ENCODE peak calls at places on chromosomes 2 and 18, in eight cellular contexts. One of them, this sample, is unnamed.

GRCh38 chr18:8765692-8766463 is 60.5 kb downstream of the MTCL1 start:
- DNase-seq in GM06990: no peak
- DNase-seq in GM23338: no peak
- DNase-seq in psoas muscle: no peak
- DNase-seq in right atrium auricular region: no peak
- DNase-seq in AG04449: no peak
- DNase-seq in A549: no peak
- DNase-seq in fibroblast of pulmonary artery: peak; percentile 32
- DNase-seq in this sample: no peak

GRCh38 chr18:76610933-76611749 is 116.1 kb upstream of the ZNF516 start:
- DNase-seq in GM06990: no peak
- DNase-seq in GM23338: peak; percentile 25
- DNase-seq in psoas muscle: no peak
- DNase-seq in right atrium auricular region: no peak
- DNase-seq in AG04449: no peak
- DNase-seq in A549: no peak
- DNase-seq in fibroblast of pulmonary artery: peak; percentile 38
- DNase-seq in this sample: no peak

GRCh38 chr2:133787207-133787606 is 218.9 kb upstream of the NCKAP5 start:
- DNase-seq in GM06990: no peak
- DNase-seq in GM23338: no peak
- DNase-seq in psoas muscle: no peak
- DNase-seq in right atrium auricular region: no peak
- DNase-seq in AG04449: no peak
- DNase-seq in A549: no peak
- DNase-seq in fibroblast of pulmonary artery: peak; percentile 56
- DNase-seq in this sample: no peak

GRCh38 chr2:129744141-129744540 is 235.3 kb upstream of the RAB6C start:
- DNase-seq in GM06990: no peak
- DNase-seq in GM23338: no peak
- DNase-seq in psoas muscle: no peak
- DNase-seq in right atrium auricular region: no peak
- DNase-seq in AG04449: no peak
- DNase-seq in A549: no peak
- DNase-seq in fibroblast of pulmonary artery: no peak
- DNase-seq in this sample: no peak

GRCh38 chr2:7111626-7112025 is 194.4 kb downstream of the RNF144A start:
- DNase-seq in GM06990: no peak
- DNase-seq in GM23338: no peak
- DNase-seq in psoas muscle: no peak
- DNase-seq in right atrium auricular region: no peak
- DNase-seq in AG04449: no peak
- DNase-seq in A549: no peak
- DNase-seq in fibroblast of pulmonary artery: no peak
- DNase-seq in this sample: no peak

GRCh38 chr18:50803579-50803978 is 16.2 kb downstream of the MRO start:
- DNase-seq in GM06990: no peak
- DNase-seq in GM23338: no peak
- DNase-seq in psoas muscle: no peak
- DNase-seq in right atrium auricular region: no peak
- DNase-seq in AG04449: no peak
- DNase-seq in A549: no peak
- DNase-seq in fibroblast of pulmonary artery: no peak
- DNase-seq in this sample: no peak

GRCh38 chr2:19300961-19301360 is 57.5 kb downstream of the OSR1 start:
- DNase-seq in GM06990: no peak
- DNase-seq in GM23338: no peak
- DNase-seq in psoas muscle: no peak
- DNase-seq in right atrium auricular region: no peak
- DNase-seq in AG04449: no peak
- DNase-seq in A549: no peak
- DNase-seq in fibroblast of pulmonary artery: no peak
- DNase-seq in this sample: no peak

GRCh38 chr2:1793001-1793867 is 48.9 kb upstream of the PXDN start:
- DNase-seq in GM06990: no peak
- DNase-seq in GM23338: no peak
- DNase-seq in psoas muscle: no peak
- DNase-seq in right atrium auricular region: no peak
- DNase-seq in AG04449: no peak
- DNase-seq in A549: no peak
- DNase-seq in fibroblast of pulmonary artery: no peak
- DNase-seq in this sample: no peak

GRCh38 chr2:171260471-171261424 is 100.1 kb upstream of the TLK1 start:
- DNase-seq in GM06990: peak; percentile 40
- DNase-seq in GM23338: peak; percentile 80
- DNase-seq in psoas muscle: no peak
- DNase-seq in right atrium auricular region: no peak
- DNase-seq in AG04449: no peak
- DNase-seq in A549: no peak
- DNase-seq in fibroblast of pulmonary artery: no peak
- DNase-seq in this sample: no peak

GRCh38 chr18:33699372-33699771 is 121.4 kb downstream of the ASXL3 start:
- DNase-seq in GM06990: no peak
- DNase-seq in GM23338: no peak
- DNase-seq in psoas muscle: no peak
- DNase-seq in right atrium auricular region: no peak
- DNase-seq in AG04449: no peak
- DNase-seq in A549: no peak
- DNase-seq in fibroblast of pulmonary artery: no peak
- DNase-seq in this sample: no peak

DNA sequence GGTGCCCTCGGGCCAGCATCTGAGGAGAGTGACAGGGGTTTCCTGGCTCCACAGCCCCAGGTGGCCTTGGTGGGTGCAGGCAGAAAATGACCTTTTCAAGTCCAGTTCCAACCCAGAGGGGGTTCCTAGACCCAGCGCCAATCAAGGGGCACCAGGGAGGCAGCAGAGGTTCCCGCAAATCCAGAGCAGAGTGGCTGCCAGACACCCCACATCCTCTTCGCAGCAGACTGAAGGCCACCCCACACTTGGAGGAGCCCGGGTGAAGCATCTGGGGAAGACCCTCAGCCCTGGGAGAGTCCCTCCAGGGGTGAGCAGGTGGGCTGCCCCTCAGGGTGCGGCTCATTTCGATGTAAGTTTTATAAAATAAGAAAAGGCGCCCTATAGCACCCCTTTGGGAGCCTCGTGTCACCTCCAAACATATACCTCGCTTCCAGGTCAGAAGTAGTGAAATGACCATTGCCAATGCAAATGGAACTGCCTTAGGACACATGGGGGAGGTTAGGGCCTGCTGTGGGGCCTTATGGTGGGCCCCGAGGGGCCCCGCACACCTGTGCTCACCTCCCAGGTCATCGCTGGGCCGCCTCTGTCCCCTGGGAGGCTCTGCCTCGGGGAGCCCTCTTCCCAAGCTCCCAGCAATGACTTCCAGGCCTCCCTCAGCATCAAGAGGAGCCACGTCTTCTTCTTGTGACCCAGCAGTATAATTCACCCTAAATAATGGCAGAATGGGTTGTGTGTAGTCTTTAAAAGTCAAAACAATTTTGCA is 11.0 kb downstream of the RTP5 start:
- DNase-seq in GM06990: no peak
- DNase-seq in GM23338: no peak
- DNase-seq in psoas muscle: no peak
- DNase-seq in right atrium auricular region: no peak
- DNase-seq in AG04449: no peak
- DNase-seq in A549: no peak
- DNase-seq in fibroblast of pulmonary artery: no peak
- DNase-seq in this sample: no peak
- H3K4me3 ChIP-seq in GM06990: peak overlapping the region; percentile 81
- H3K4me3 ChIP-seq in GM23338: peak overlapping the region; percentile 83
- H3K4me3 ChIP-seq in psoas muscle: peak overlapping the region; percentile 64
- H3K4me3 ChIP-seq in right atrium auricular region: no peak overlapping the region
- H3K4me3 ChIP-seq in AG04449: no peak overlapping the region
- H3K4me3 ChIP-seq in A549: peak overlapping the region; percentile 75
- H3K4me3 ChIP-seq in fibroblast of pulmonary artery: peak overlapping the region; percentile 69
- H3K4me3 ChIP-seq in this sample: peak overlapping the region; percentile 59

GRCh38 chr18:2254977-2255376 is 316.3 kb downstream of the METTL4 start:
- DNase-seq in GM06990: no peak
- DNase-seq in GM23338: no peak
- DNase-seq in psoas muscle: no peak
- DNase-seq in right atrium auricular region: no peak
- DNase-seq in AG04449: no peak
- DNase-seq in A549: no peak
- DNase-seq in fibroblast of pulmonary artery: no peak
- DNase-seq in this sample: no peak

GRCh38 chr18:2258954-2259353 is 312.4 kb downstream of the METTL4 start:
- DNase-seq in GM06990: no peak
- DNase-seq in GM23338: no peak
- DNase-seq in psoas muscle: no peak
- DNase-seq in right atrium auricular region: no peak
- DNase-seq in AG04449: no peak
- DNase-seq in A549: no peak
- DNase-seq in fibroblast of pulmonary artery: no peak
- DNase-seq in this sample: no peak

DNA sequence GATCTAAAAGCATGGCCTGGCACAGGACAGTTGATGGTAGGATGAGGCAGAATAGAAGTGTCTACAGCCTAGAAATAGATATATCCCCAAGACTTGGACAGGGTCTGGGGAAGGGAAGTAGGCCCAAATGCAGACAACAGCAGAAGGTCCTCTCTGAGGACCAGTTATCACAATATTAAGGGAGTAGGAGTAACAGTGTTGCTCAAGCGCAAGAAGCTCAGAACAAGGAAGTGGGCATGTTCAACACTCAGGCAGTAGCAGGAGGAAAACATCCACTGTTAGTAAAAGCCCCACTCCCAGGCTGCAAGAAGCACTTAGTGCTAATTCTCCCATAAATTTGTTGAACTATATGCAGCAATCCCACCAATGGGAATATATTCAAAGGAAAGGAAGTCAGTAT is 314.7 kb downstream of the METTL4 start:
- DNase-seq in GM06990: no peak
- DNase-seq in GM23338: no peak
- DNase-seq in psoas muscle: no peak
- DNase-seq in right atrium auricular region: no peak
- DNase-seq in AG04449: no peak
- DNase-seq in A549: no peak
- DNase-seq in fibroblast of pulmonary artery: peak; percentile 4
- DNase-seq in this sample: no peak
- TF ChIP-seq CTCF in GM06990: no peak
- TF ChIP-seq CTCF in GM23338: no peak
- TF ChIP-seq CTCF in psoas muscle: no peak
- TF ChIP-seq CTCF in right atrium auricular region: no peak
- TF ChIP-seq CTCF in AG04449: no peak
- TF ChIP-seq CTCF in A549: no peak
- TF ChIP-seq CTCF in fibroblast of pulmonary artery: no peak
- TF ChIP-seq CTCF in this sample: no peak

GRCh38 chr2:50346586-50347351 is 685.2 kb downstream of the NRXN1 start:
- DNase-seq in GM06990: no peak
- DNase-seq in GM23338: peak; percentile 38
- DNase-seq in psoas muscle: no peak
- DNase-seq in right atrium auricular region: no peak
- DNase-seq in AG04449: no peak
- DNase-seq in A549: no peak
- DNase-seq in fibroblast of pulmonary artery: no peak
- DNase-seq in this sample: no peak
- H3K4me3 ChIP-seq in GM06990: no peak overlapping the region
- H3K4me3 ChIP-seq in GM23338: peak overlapping the region; percentile 86
- H3K4me3 ChIP-seq in psoas muscle: no peak overlapping the region
- H3K4me3 ChIP-seq in right atrium auricular region: peak overlapping the region; percentile 51
- H3K4me3 ChIP-seq in AG04449: no peak overlapping the region
- H3K4me3 ChIP-seq in A549: no peak overlapping the region
- H3K4me3 ChIP-seq in fibroblast of pulmonary artery: no peak overlapping the region
- H3K4me3 ChIP-seq in this sample: no peak overlapping the region

DNA sequence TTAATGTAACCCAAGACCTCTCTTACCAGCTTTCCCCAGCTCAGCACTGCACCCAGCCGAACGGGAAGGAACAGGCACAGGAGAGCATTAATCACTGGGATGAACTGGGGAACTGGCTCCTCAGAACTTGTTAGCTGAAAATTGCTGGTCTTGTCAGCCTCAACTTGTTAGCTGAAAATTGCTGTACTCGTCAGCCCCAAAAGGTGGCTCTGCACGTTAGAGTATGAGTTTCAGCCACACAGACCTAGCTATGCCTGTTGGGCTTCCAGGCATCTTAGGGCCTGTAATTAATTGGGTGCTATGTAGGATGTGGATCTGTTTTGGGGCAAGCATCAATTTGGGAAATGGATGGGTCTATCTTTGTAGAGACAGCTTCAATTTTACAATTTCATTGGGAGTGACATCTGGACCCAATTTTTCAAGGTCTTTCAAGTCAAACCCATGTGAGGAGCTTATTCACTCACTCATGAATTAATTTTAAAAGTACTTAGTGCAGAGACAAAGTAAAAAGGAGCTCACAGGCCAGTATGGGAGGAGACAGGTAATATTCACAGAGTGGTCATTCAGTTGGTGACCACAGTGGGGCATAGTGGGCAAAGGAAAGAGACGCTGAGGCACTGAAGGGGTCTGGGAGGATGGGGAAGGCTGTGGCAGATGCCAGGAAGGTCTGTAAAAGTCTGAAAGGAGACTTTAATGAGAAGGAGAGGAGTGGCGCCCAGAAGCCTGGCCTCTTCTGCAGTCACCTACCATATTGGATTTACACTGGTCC is 75.8 kb downstream of the CD8B2 start:
- DNase-seq in GM06990: no peak
- DNase-seq in GM23338: peak; percentile 53
- DNase-seq in psoas muscle: no peak
- DNase-seq in right atrium auricular region: no peak
- DNase-seq in AG04449: no peak
- DNase-seq in A549: no peak
- DNase-seq in fibroblast of pulmonary artery: no peak
- DNase-seq in this sample: no peak
- TF ChIP-seq CTCF in GM06990: no peak
- TF ChIP-seq CTCF in GM23338: peak; percentile 40
- TF ChIP-seq CTCF in psoas muscle: no peak
- TF ChIP-seq CTCF in right atrium auricular region: no peak
- TF ChIP-seq CTCF in AG04449: no peak
- TF ChIP-seq CTCF in A549: peak; percentile 29
- TF ChIP-seq CTCF in fibroblast of pulmonary artery: peak; percentile 19
- TF ChIP-seq CTCF in this sample: peak; percentile 32

This sample was measured in epithelial cell of proximal tubule.